ENCODE peak calls at places on chromosome 3, in five cellular contexts. E is mammary epithelial cell, A is AG04449, H is DND-41, Z is bronchial epithelial cell. L is an unnamed sample.

GRCh38 chr3:163776753-163777152 is 1301.5 kb downstream of the SI start:
- DNase-seq in E (no peak), A (no peak), H (no peak), Z (no peak), L (no peak)

GRCh38 chr3:7546219-7546618 is 685.3 kb downstream of the GRM7 start:
- DNase-seq in E (peak; percentile 24), A (no peak), H (no peak), Z (peak; percentile 55), L (peak; percentile 10)

GRCh38 chr3:119220970-119221667 is 19.6 kb downstream of the B4GALT4 start:
- DNase-seq in E (no peak), A (no peak), H (no peak), Z (no peak), L (no peak)

GRCh38 chr3:30131171-30131570 is 475.2 kb upstream of the TGFBR2 start:
- DNase-seq in E (no peak), A (no peak), H (no peak), Z (no peak), L (no peak)

GRCh38 chr3:55128201-55128870 is 200.5 kb upstream of the LRTM1 start:
- DNase-seq in E (no peak), A (peak; percentile 87), H (no peak), Z (peak; percentile 33), L (no peak)

GRCh38 chr3:119330858-119331257 is 36.7 kb downstream of the ARHGAP31 start:
- DNase-seq in E (no peak), A (no peak), H (no peak), Z (no peak), L (no peak)

GRCh38 chr3:48990636-48991421 is 788 bp downstream of the P4HTM start:
- DNase-seq in E (no peak), A (no peak), H (no peak), Z (no peak), L (no peak)

GRCh38 chr3:111695584-111696213 is 100.6 kb upstream of the ZBED2 start:
- DNase-seq in E (peak; percentile 74), A (no peak), H (no peak), Z (peak; percentile 90), L (no peak)

GRCh38 chr3:119148493-119149180 is 2.7 kb downstream of the TEX55 start:
- DNase-seq in E (peak; percentile 62), A (peak; percentile 33), H (no peak), Z (peak; percentile 83), L (no peak)

GRCh38 chr3:14598143-14598569 is 53.4 kb upstream of the CCDC174 start:
- DNase-seq in E (peak; percentile 19), A (no peak), H (peak; percentile 90), Z (peak; percentile 28), L (no peak)

GRCh38 chr3:135895734-135896121 is 69.8 kb upstream of the PPP2R3A start:
- DNase-seq in E (peak; percentile 25), A (no peak), H (no peak), Z (no peak), L (no peak)

GRCh38 chr3:107044587-107045119 is 332.6 kb upstream of the CCDC54 start:
- DNase-seq in E (no peak), A (no peak), H (no peak), Z (no peak), L (no peak)

GRCh38 chr3:53809764-53810400 is 36.3 kb downstream of the CHDH start:
- DNase-seq in E (no peak), A (no peak), H (no peak), Z (no peak), L (no peak)

GRCh38 chr3:190877925-190878324 is 15.4 kb upstream of the GMNC start:
- DNase-seq in E (no peak), A (no peak), H (peak; percentile 20), Z (no peak), L (no peak)

GRCh38 chr3:41364736-41365135 is 165.4 kb downstream of the CTNNB1 start:
- DNase-seq in E (no peak), A (no peak), H (no peak), Z (peak; percentile 13), L (no peak)

GRCh38 chr3:194908432-194908966 is 222.8 kb downstream of the FAM43A start:
- DNase-seq in E (no peak), A (no peak), H (no peak), Z (no peak), L (no peak)

GRCh38 chr3:188581791-188582190 is 427.8 kb downstream of the LPP start:
- DNase-seq in E (no peak), A (no peak), H (no peak), Z (no peak), L (no peak)

GRCh38 chr3:167162083-167162482 is 218.0 kb downstream of the ZBBX start:
- DNase-seq in E (no peak), A (no peak), H (no peak), Z (no peak), L (no peak)

GRCh38 chr3:72708441-72708840 is 139.8 kb downstream of the SHQ1 start:
- DNase-seq in E (no peak), A (no peak), H (no peak), Z (no peak), L (no peak)

GRCh38 chr3:27840807-27841594 is 118.9 kb upstream of the EOMES start:
- DNase-seq in E (no peak), A (no peak), H (no peak), Z (no peak), L (no peak)

GRCh38 chr3:178669046-178669445 is 132.8 kb downstream of the KCNMB2 start:
- DNase-seq in E (no peak), A (no peak), H (no peak), Z (no peak), L (no peak)

GRCh38 chr3:181700168-181701087 is 11.3 kb upstream of the SOX2 start:
- DNase-seq in E (peak; percentile 66), A (no peak), H (peak; percentile 62), Z (peak; percentile 70), L (peak; percentile 38)
- H3K4me3 ChIP-seq in E (peak overlapping the region; percentile 34), A (peak overlapping the region; percentile 37), H (no peak overlapping the region), Z (no peak overlapping the region), L (no peak overlapping the region)

DNA sequence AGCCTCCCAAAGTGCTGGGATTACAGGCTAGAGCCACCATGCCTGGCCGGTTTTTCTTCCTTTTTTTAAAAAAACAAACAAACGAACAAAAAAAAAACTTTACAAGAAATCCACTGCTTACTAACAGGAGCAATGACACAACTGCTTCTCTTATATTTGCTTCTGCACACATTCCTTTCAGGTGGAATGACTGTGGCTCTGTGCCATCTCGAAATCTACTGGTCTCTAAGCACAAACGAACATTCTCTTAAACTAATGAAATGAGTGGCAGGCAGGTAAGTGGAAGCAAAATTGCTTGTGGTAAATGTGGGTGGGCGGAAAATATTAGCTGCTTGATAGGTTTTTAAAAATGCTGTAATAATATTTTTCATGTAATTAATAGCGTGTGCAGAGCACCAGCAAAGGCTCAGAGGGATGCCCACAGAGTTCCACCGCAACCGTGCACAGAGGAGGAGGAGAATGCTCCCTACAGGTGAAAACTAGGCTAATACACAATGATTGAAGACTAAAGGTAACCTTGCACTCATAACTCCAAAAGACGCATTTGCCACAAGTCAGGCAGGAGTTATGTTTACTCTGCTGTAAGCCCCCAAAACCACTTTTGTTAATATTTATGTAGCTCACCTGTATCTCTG is 77.4 kb downstream of the LSAMP start:
- DNase-seq in E (no peak), A (no peak), H (no peak), Z (no peak), L (no peak)
- TF ChIP-seq CTCF in E (no peak), A (no peak), H (no peak), Z (no peak), L (no peak)

GRCh38 chr3:16178628-16178988 is 4.1 kb downstream of the GALNT15 start:
- DNase-seq in E (no peak), A (no peak), H (no peak), Z (no peak), L (no peak)
- H3K4me3 ChIP-seq in E (no peak overlapping the region), A (no peak overlapping the region), H (no peak overlapping the region), Z (no peak overlapping the region), L (no peak overlapping the region)

DNA sequence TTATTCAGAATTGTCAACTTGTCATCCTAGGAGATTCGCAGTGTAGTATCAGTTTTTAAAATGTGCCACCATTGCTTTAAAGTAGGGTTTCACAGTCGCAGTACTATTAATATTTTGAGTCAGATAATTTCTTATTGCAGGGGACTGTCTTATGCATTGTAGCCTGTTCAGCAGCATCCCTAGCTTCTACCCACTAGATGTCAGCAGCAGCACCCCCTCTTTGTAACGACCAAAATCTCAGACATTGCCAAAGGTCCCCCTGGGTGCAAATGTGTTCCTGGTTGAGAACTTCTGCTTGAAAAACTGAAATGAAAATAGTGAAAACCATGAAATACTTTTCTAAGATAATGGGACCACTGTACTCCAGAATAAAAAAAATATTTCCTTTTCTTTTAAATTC is 474.8 kb downstream of the CNTN3 start:
- DNase-seq in E (no peak), A (no peak), H (no peak), Z (no peak), L (no peak)
- TF ChIP-seq CTCF in E (peak; percentile 26), A (peak; percentile 30), H (no peak), Z (no peak), L (no peak)

DNA sequence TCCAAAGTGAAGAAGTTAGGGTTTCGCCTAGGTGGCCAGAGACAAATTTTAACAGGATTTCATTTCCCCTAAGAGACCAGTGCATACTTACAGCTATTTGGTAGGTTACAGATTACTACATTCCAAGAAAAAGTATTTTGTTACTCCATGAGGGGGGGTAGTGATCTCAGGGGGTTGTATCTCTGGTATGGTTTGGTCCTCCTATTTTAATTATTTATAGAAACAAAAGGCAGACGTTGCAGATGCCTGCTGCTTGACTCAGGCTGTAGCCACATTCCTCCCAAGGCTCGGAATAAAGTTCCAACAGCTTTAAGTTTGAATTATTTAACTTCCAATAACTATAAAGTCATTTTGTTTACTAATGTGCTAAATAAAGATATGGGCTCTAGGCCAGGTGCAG is 1.3 kb upstream of the TRIM59 start:
- DNase-seq in E (no peak), A (peak; percentile 84), H (no peak), Z (no peak), L (no peak)
- H3K4me3 ChIP-seq in E (no peak overlapping the region), A (peak overlapping the region; percentile 88), H (no peak overlapping the region), Z (no peak overlapping the region), L (no peak overlapping the region)

DNA sequence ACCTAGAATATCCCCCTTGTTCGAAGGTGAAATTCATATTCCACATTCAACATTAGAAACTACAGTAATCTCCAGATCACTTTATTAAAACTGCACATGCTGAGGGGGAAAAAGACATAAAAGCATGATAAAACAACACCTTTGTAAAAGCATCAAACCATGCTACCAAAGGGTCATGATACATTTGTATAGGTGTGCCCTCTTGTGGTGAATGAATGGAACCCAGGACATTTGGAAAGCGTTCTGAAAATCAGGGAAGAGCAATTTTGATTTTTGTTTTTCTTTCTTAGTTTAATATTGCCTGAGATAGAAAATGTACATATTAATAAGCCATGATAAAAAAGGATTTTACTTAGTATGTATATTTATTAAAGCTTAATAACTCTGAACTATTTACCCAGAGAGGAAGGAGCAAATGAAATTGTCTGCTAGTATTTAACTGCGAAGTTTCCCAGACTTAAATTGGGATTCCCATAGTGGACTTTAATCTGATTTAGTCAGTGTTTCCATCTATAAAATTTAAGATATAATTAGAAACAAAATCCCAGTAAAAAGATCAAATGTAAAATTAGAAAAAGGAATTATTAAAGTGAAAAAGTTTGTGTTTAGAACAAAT is 105.8 kb upstream of the ARL6 start:
- DNase-seq in E (peak; percentile 9), A (no peak), H (no peak), Z (peak; percentile 41), L (peak; percentile 1)
- TF ChIP-seq CTCF in E (peak; percentile 66), A (peak; percentile 44), H (peak; percentile 74), Z (peak; percentile 60), L (peak; percentile 74)

L was measured in kidney epithelial cell.